ENCODE peak calls at places on chromosomes 6 and 20, in ten cellular contexts. Z, V, U, L, S, Y, Q, E, A and P are unnamed samples.

GRCh38 chr20:57661201-57662027 is 41.2 kb upstream of the ZBP1 start:
- DNase-seq in Z (no peak), V (no peak), U (no peak), L (peak), S (no peak), Y (no peak), Q (no peak), E (no peak), A (no peak), P (no peak)

GRCh38 chr6:135054238-135054574 is 416 bp downstream of the HBS1L start:
- DNase-seq in Z (peak), V (no peak), U (no peak), L (no peak), S (peak), Y (no peak), Q (peak), E (no peak), A (no peak), P (no peak)

GRCh38 chr6:144190593-144190992 is 40.3 kb downstream of the STX11 start:
- DNase-seq in Z (peak), V (peak), U (no peak), L (no peak), S (peak), Y (no peak), Q (no peak), E (peak), A (no peak), P (no peak)

GRCh38 chr6:15297895-15298590 is 52.2 kb downstream of the JARID2 start:
- DNase-seq in Z (no peak), V (no peak), U (no peak), L (no peak), S (no peak), Y (no peak), Q (no peak), E (no peak), A (no peak), P (no peak)

GRCh38 chr20:3763691-3764601 is 3.6 kb downstream of the ADISSP start:
- DNase-seq in Z (no peak), V (no peak), U (no peak), L (no peak), S (no peak), Y (no peak), Q (no peak), E (no peak), A (no peak), P (no peak)

GRCh38 chr6:80223743-80224212 is 117.3 kb downstream of the BCKDHB start:
- DNase-seq in Z (no peak), V (no peak), U (no peak), L (no peak), S (peak), Y (no peak), Q (no peak), E (no peak), A (no peak), P (no peak)

GRCh38 chr6:89082439-89082838 is 1.9 kb downstream of the PNRC1 start:
- DNase-seq in Z (peak), V (peak), U (no peak), L (no peak), S (no peak), Y (no peak), Q (no peak), E (peak), A (no peak), P (peak)

GRCh38 chr20:13231031-13231752 is 10.1 kb downstream of the ISM1 start:
- DNase-seq in Z (peak), V (peak), U (no peak), L (no peak), S (peak), Y (no peak), Q (peak), E (no peak), A (no peak), P (no peak)

GRCh38 chr20:17967595-17968365 is 814 bp downstream of the SNX5 start:
- DNase-seq in Z (no peak), V (peak), U (no peak), L (no peak), S (no peak), Y (peak), Q (no peak), E (peak), A (no peak), P (no peak)

GRCh38 chr6:54053893-54054391 is 57.3 kb upstream of the MLIP start:
- DNase-seq in Z (peak), V (peak), U (no peak), L (no peak), S (peak), Y (peak), Q (no peak), E (peak), A (no peak), P (no peak)

GRCh38 chr6:12635375-12635774 is 81.2 kb upstream of the PHACTR1 start:
- DNase-seq in Z (no peak), V (no peak), U (no peak), L (no peak), S (no peak), Y (no peak), Q (no peak), E (no peak), A (no peak), P (no peak)

GRCh38 chr6:81166770-81167169 is 585.7 kb downstream of the TENT5A start:
- DNase-seq in Z (no peak), V (no peak), U (no peak), L (no peak), S (no peak), Y (no peak), Q (no peak), E (no peak), A (no peak), P (no peak)

GRCh38 chr6:19865178-19865577 is 28.0 kb downstream of the ID4 start:
- DNase-seq in Z (no peak), V (no peak), U (no peak), L (no peak), S (no peak), Y (no peak), Q (no peak), E (no peak), A (no peak), P (no peak)

GRCh38 chr6:158835616-158836221 is 16.6 kb upstream of the EZR start:
- DNase-seq in Z (peak), V (no peak), U (no peak), L (peak), S (no peak), Y (no peak), Q (no peak), E (no peak), A (no peak), P (no peak)

GRCh38 chr6:14661696-14662095 is 544.1 kb downstream of the CD83 start:
- DNase-seq in Z (no peak), V (no peak), U (no peak), L (no peak), S (no peak), Y (no peak), Q (no peak), E (no peak), A (no peak), P (no peak)

GRCh38 chr6:168029459-168030217 is 32.2 kb downstream of the KIF25 start:
- DNase-seq in Z (peak), V (peak), U (no peak), L (no peak), S (no peak), Y (no peak), Q (no peak), E (no peak), A (no peak), P (no peak)

GRCh38 chr6:18327621-18328548 is 59.3 kb upstream of the RNF144B start:
- DNase-seq in Z (peak), V (no peak), U (no peak), L (no peak), S (no peak), Y (no peak), Q (no peak), E (peak), A (no peak), P (peak)

GRCh38 chr6:15387118-15387517 is 141.2 kb downstream of the JARID2 start:
- DNase-seq in Z (no peak), V (no peak), U (no peak), L (no peak), S (no peak), Y (no peak), Q (no peak), E (no peak), A (no peak), P (no peak)

GRCh38 chr20:62743777-62744317 is 35.2 kb downstream of the NTSR1 start:
- DNase-seq in Z (no peak), V (no peak), U (no peak), L (no peak), S (no peak), Y (no peak), Q (no peak), E (no peak), A (no peak), P (no peak)

GRCh38 chr20:483791-484644 is 21.7 kb upstream of the TBC1D20 start:
- DNase-seq in Z (no peak), V (no peak), U (no peak), L (peak), S (no peak), Y (no peak), Q (no peak), E (peak), A (no peak), P (peak)

GRCh38 chr6:2855061-2855519 is 13.4 kb upstream of the SERPINB1 start:
- DNase-seq in Z (no peak), V (no peak), U (no peak), L (no peak), S (no peak), Y (no peak), Q (no peak), E (peak), A (no peak), P (no peak)

GRCh38 chr6:46734867-46735719 is at the start of gene PLA2G7:
- DNase-seq in Z (peak), V (peak), U (no peak), L (no peak), S (no peak), Y (peak), Q (no peak), E (no peak), A (no peak), P (peak)

GRCh38 chr20:49631856-49632418 is 64.0 kb upstream of the PTGIS start:
- DNase-seq in Z (no peak), V (no peak), U (no peak), L (no peak), S (no peak), Y (no peak), Q (no peak), E (no peak), A (no peak), P (no peak)

GRCh38 chr20:41242352-41242751 is 75.2 kb downstream of the ZHX3 start:
- DNase-seq in Z (no peak), V (no peak), U (no peak), L (no peak), S (no peak), Y (no peak), Q (no peak), E (no peak), A (no peak), P (no peak)

GRCh38 chr6:168852336-168852884 is 401.2 kb downstream of the THBS2 start:
- DNase-seq in Z (no peak), V (no peak), U (no peak), L (no peak), S (no peak), Y (no peak), Q (no peak), E (no peak), A (no peak), P (no peak)

GRCh38 chr6:154243793-154244768 is 112.5 kb downstream of the IPCEF1 start:
- DNase-seq in Z (peak), V (peak), U (no peak), L (no peak), S (no peak), Y (peak), Q (no peak), E (no peak), A (no peak), P (no peak)

GRCh38 chr20:48066256-48066655 is 281.0 kb upstream of the SULF2 start:
- DNase-seq in Z (peak), V (peak), U (no peak), L (no peak), S (peak), Y (no peak), Q (no peak), E (peak), A (no peak), P (no peak)

GRCh38 chr20:58179083-58179431 is 49.4 kb downstream of the ANKRD60 start:
- DNase-seq in Z (no peak), V (no peak), U (no peak), L (no peak), S (no peak), Y (no peak), Q (no peak), E (no peak), A (no peak), P (no peak)

GRCh38 chr6:2441881-2442475 is 196.6 kb upstream of the GMDS start:
- DNase-seq in Z (peak), V (peak), U (no peak), L (no peak), S (no peak), Y (no peak), Q (no peak), E (no peak), A (no peak), P (no peak)

GRCh38 chr20:10855031-10855430 is 181.2 kb upstream of the JAG1 start:
- DNase-seq in Z (peak), V (no peak), U (no peak), L (no peak), S (no peak), Y (no peak), Q (no peak), E (no peak), A (no peak), P (no peak)

GRCh38 chr6:137736048-137736846 is 130.8 kb upstream of the TNFAIP3 start:
- DNase-seq in Z (no peak), V (no peak), U (no peak), L (no peak), S (no peak), Y (no peak), Q (no peak), E (no peak), A (no peak), P (no peak)

GRCh38 chr6:117908246-117909107 is 1.4 kb downstream of the SLC35F1 start:
- DNase-seq in Z (no peak), V (no peak), U (no peak), L (peak), S (no peak), Y (peak), Q (no peak), E (no peak), A (no peak), P (no peak)